ENCODE peak calls at places on chromosomes 1 and 21, in six cellular contexts. U is effector CD4-positive, alpha-beta T cell; X is A172; M is progenitor cell of endocrine pancreas; B is stimulated activated CD8-positive, alpha-beta memory T cell treated with anti-CD3 and anti-CD28 coated beads, Interleukin-7, amount 100 ng/mL, for 1 hour; P is activated T-helper 1 cell treated with anti-CD3 and anti-CD28 coated beads, Interleukin-12 subunit alpha, Interleukin-12 subunit beta, Interleukin-2, Interleukin-4 antibody, amounts not matched to agents 30 ng/mL and 10 ng/mL and 1 ng/mL, durations not matched to agents 14 hours and 24 hours and 36 hours. F is an unnamed sample.

GRCh38 chr1:193685986-193686385 is 499.6 kb upstream of the B3GALT2 start:
- DNase-seq in U (no peak), X (no peak), M (no peak), B (no peak), P (no peak), F (no peak)

GRCh38 chr21:44547656-44548331 is 3.5 kb downstream of the KRTAP10-2 start:
- DNase-seq in U (no peak), X (no peak), M (peak), B (no peak), P (no peak), F (no peak)

GRCh38 chr21:44579056-44579832 is 1.2 kb downstream of the KRTAP10-5 start:
- DNase-seq in U (no peak), X (no peak), M (no peak), B (no peak), P (no peak), F (no peak)

GRCh38 chr1:110677016-110677415 is 2.3 kb upstream of the KCNA3 start:
- DNase-seq in U (no peak), X (no peak), M (no peak), B (no peak), P (no peak), F (no peak)

GRCh38 chr1:173328961-173329360 is 121.8 kb upstream of the TNFSF4 start:
- DNase-seq in U (no peak), X (no peak), M (no peak), B (no peak), P (no peak), F (no peak)

GRCh38 chr1:53330819-53331218 is 2.9 kb upstream of the LRP8 start:
- DNase-seq in U (no peak), X (no peak), M (no peak), B (no peak), P (no peak), F (peak)

GRCh38 chr1:98403981-98404380 is 257.5 kb upstream of the SNX7 start:
- DNase-seq in U (no peak), X (no peak), M (no peak), B (no peak), P (no peak), F (no peak)

GRCh38 chr1:34415140-34415539 is 238.4 kb downstream of the C1orf94 start:
- DNase-seq in U (no peak), X (no peak), M (no peak), B (no peak), P (no peak), F (no peak)

GRCh38 chr21:17671733-17672132 is 59.0 kb upstream of the BTG3 start:
- DNase-seq in U (no peak), X (no peak), M (no peak), B (no peak), P (no peak), F (no peak)

GRCh38 chr1:64903593-64903992 is 62.8 kb downstream of the JAK1 start:
- DNase-seq in U (no peak), X (no peak), M (no peak), B (no peak), P (no peak), F (no peak)

GRCh38 chr1:201702936-201703335 is 126.0 kb upstream of the IPO9 start:
- DNase-seq in U (no peak), X (peak), M (no peak), B (no peak), P (no peak), F (peak)

GRCh38 chr1:212964102-212964501 is 13.8 kb downstream of the VASH2 start:
- DNase-seq in U (no peak), X (no peak), M (no peak), B (no peak), P (no peak), F (no peak)

GRCh38 chr1:222310830-222311229 is 237.1 kb downstream of the HHIPL2 start:
- DNase-seq in U (no peak), X (no peak), M (no peak), B (no peak), P (no peak), F (no peak)

GRCh38 chr1:226132731-226133503 is 53.6 kb downstream of the ACBD3 start:
- DNase-seq in U (no peak), X (no peak), M (no peak), B (no peak), P (no peak), F (no peak)

GRCh38 chr1:211145944-211146343 is 12.0 kb upstream of the KCNH1 start:
- DNase-seq in U (no peak), X (peak), M (no peak), B (no peak), P (no peak), F (no peak)

F was measured in M059J.